ENCODE peak calls at places on chromosomes 6 and 20, in ten cellular contexts. B is H1, V is right cardiac atrium, H is GM23248, F is psoas muscle, Y is astrocyte, D is left ventricle myocardium inferior, M is IMR-90, K is prostate gland, P is ovary. C is an unnamed sample. For H3K27me3, the result is how much of the 10 kb centered on the place peaks cover.

GRCh38 chr20:50354690-50355592 is 155.2 kb upstream of the PTPN1 start:
- DNase-seq in B (no peak), V (no peak), H (no peak), F (no peak), Y (no peak), D (no peak), M (no peak), K (no peak), P (no peak), C (peak)

GRCh38 chr6:42423244-42423643 is 28.5 kb downstream of the TRERF1 start:
- DNase-seq in B (no peak), V (no peak), H (no peak), F (no peak), Y (no peak), D (no peak), M (no peak), K (no peak), P (no peak), C (no peak)

GRCh38 chr6:7258231-7258763 is 54.7 kb downstream of the SSR1 start:
- DNase-seq in B (no peak), V (peak), H (no peak), F (no peak), Y (no peak), D (no peak), M (no peak), K (no peak), P (no peak), C (peak)

GRCh38 chr20:32560989-32561830 is 23.9 kb downstream of the NOL4L start:
- DNase-seq in B (peak), V (no peak), H (peak), F (no peak), Y (no peak), D (no peak), M (no peak), K (no peak), P (no peak), C (no peak)

GRCh38 chr20:48697845-48698491 is 129.8 kb downstream of the PREX1 start:
- DNase-seq in B (no peak), V (peak), H (peak), F (peak), Y (peak), D (peak), M (peak), K (peak), P (peak), C (peak)

GRCh38 chr6:34573567-34574183 is 17.5 kb upstream of the SPDEF start:
- DNase-seq in B (no peak), V (peak), H (no peak), F (peak), Y (no peak), D (no peak), M (no peak), K (no peak), P (no peak), C (no peak)

GRCh38 chr20:3744806-3745685 is 12.6 kb downstream of the HSPA12B start:
- DNase-seq in B (peak), V (peak), H (peak), F (peak), Y (peak), D (peak), M (no peak), K (no peak), P (peak), C (peak)

GRCh38 chr20:33076662-33077398 is 2.6 kb upstream of the BPIFB4 start:
- DNase-seq in B (no peak), V (no peak), H (peak), F (no peak), Y (no peak), D (no peak), M (no peak), K (no peak), P (no peak), C (no peak)

GRCh38 chr6:139568956-139569538 is 194.6 kb upstream of the CITED2 start:
- DNase-seq in B (no peak), V (no peak), H (peak), F (no peak), Y (peak), D (no peak), M (peak), K (no peak), P (no peak), C (no peak)

GRCh38 chr6:116059713-116060571 is 749 bp downstream of the FRK start:
- DNase-seq in B (no peak), V (no peak), H (peak), F (no peak), Y (peak), D (no peak), M (no peak), K (peak), P (no peak), C (no peak)

GRCh38 chr6:3022765-3023662 is 23.3 kb downstream of the NQO2 start:
- DNase-seq in B (no peak), V (peak), H (peak), F (no peak), Y (no peak), D (no peak), M (no peak), K (no peak), P (no peak), C (no peak)

GRCh38 chr6:14401181-14401745 is 283.7 kb downstream of the CD83 start:
- DNase-seq in B (no peak), V (no peak), H (no peak), F (no peak), Y (no peak), D (no peak), M (no peak), K (no peak), P (no peak), C (no peak)

GRCh38 chr6:27786048-27786447 is 126.1 kb downstream of the OR2B2 start:
- DNase-seq in B (no peak), V (no peak), H (no peak), F (no peak), Y (no peak), D (no peak), M (no peak), K (no peak), P (no peak), C (no peak)

GRCh38 chr20:1185781-1186334 is 1.1 kb upstream of the TMEM74B start:
- DNase-seq in B (peak), V (peak), H (peak), F (no peak), Y (peak), D (peak), M (peak), K (peak), P (no peak), C (no peak)

GRCh38 chr6:37820713-37821069 is 1.2 kb downstream of the ZFAND3 start:
- DNase-seq in B (no peak), V (no peak), H (peak), F (no peak), Y (no peak), D (no peak), M (no peak), K (no peak), P (no peak), C (no peak)

GRCh38 chr6:44064089-44064947 is 62.9 kb downstream of the MRPL14 start:
- DNase-seq in B (no peak), V (peak), H (peak), F (no peak), Y (peak), D (peak), M (peak), K (no peak), P (no peak), C (peak)

GRCh38 chr6:43973351-43973750 is 153.9 kb downstream of the MRPL14 start:
- DNase-seq in B (no peak), V (no peak), H (peak), F (no peak), Y (no peak), D (no peak), M (no peak), K (peak), P (no peak), C (no peak)

GRCh38 chr6:161048636-161049035 is 57.1 kb downstream of the MAP3K4 start:
- DNase-seq in B (no peak), V (no peak), H (peak), F (no peak), Y (peak), D (no peak), M (peak), K (no peak), P (no peak), C (no peak)

GRCh38 chr20:51610761-51611624 is 68.5 kb upstream of the NFATC2 start:
- DNase-seq in B (no peak), V (no peak), H (no peak), F (no peak), Y (no peak), D (no peak), M (no peak), K (no peak), P (no peak), C (no peak)

GRCh38 chr20:32582659-32583580 is 2.2 kb downstream of the NOL4L start:
- DNase-seq in B (peak), V (peak), H (peak), F (no peak), Y (no peak), D (peak), M (no peak), K (no peak), P (peak), C (no peak)

GRCh38 chr6:119174879-119175817 is 96.7 kb upstream of the FAM184A start:
- DNase-seq in B (no peak), V (no peak), H (peak), F (no peak), Y (peak), D (no peak), M (peak), K (no peak), P (no peak), C (no peak)

GRCh38 chr6:31037692-31038091 is 27.4 kb downstream of the MUC22 start:
- DNase-seq in B (no peak), V (no peak), H (peak), F (no peak), Y (peak), D (no peak), M (peak), K (no peak), P (no peak), C (no peak)

GRCh38 chr20:35318502-35319157 is 26.4 kb upstream of the FAM83C start:
- DNase-seq in B (no peak), V (no peak), H (peak), F (no peak), Y (peak), D (no peak), M (peak), K (peak), P (no peak), C (no peak)

GRCh38 chr6:24581084-24581669 is 64.8 kb downstream of the KIAA0319 start:
- DNase-seq in B (peak), V (peak), H (peak), F (peak), Y (peak), D (peak), M (peak), K (peak), P (peak), C (peak)

GRCh38 chr20:1087311-1087710 is 31.1 kb upstream of the PSMF1 start:
- DNase-seq in B (no peak), V (no peak), H (no peak), F (no peak), Y (no peak), D (no peak), M (no peak), K (no peak), P (no peak), C (no peak)

GRCh38 chr6:4369616-4370015 is 234.2 kb upstream of the ECI2 start:
- DNase-seq in B (no peak), V (no peak), H (peak), F (no peak), Y (peak), D (no peak), M (peak), K (no peak), P (no peak), C (no peak)

GRCh38 chr6:168908166-168908565 is 345.5 kb downstream of the THBS2 start:
- DNase-seq in B (no peak), V (no peak), H (peak), F (no peak), Y (peak), D (no peak), M (peak), K (no peak), P (no peak), C (no peak)

GRCh38 chr6:136656121-136656520 is 105.9 kb upstream of the MAP7 start:
- DNase-seq in B (no peak), V (no peak), H (no peak), F (no peak), Y (peak), D (no peak), M (no peak), K (no peak), P (no peak), C (no peak)

GRCh38 chr6:134145786-134146185 is 93.4 kb upstream of the SLC2A12 start:
- DNase-seq in B (no peak), V (no peak), H (peak), F (no peak), Y (peak), D (no peak), M (peak), K (no peak), P (no peak), C (no peak)

GRCh38 chr6:130223508-130223907 is 757 bp upstream of the SAMD3 start:
- DNase-seq in B (no peak), V (no peak), H (no peak), F (no peak), Y (no peak), D (no peak), M (no peak), K (no peak), P (no peak), C (no peak)

GRCh38 chr6:121759370-121759769 is 323.9 kb downstream of the GJA1 start:
- DNase-seq in B (no peak), V (no peak), H (no peak), F (no peak), Y (no peak), D (no peak), M (no peak), K (no peak), P (no peak), C (no peak)

GRCh38 chr6:74953708-74954107 is 252.1 kb downstream of the COL12A1 start:
- DNase-seq in B (no peak), V (no peak), H (no peak), F (no peak), Y (no peak), D (no peak), M (no peak), K (no peak), P (no peak), C (no peak)

GRCh38 chr6:7267071-7267470 is 45.9 kb downstream of the SSR1 start:
- DNase-seq in B (peak), V (no peak), H (no peak), F (no peak), Y (no peak), D (no peak), M (no peak), K (no peak), P (no peak), C (peak)

GRCh38 chr6:142885182-142885867 is 59.7 kb downstream of the HIVEP2 start:
- DNase-seq in B (no peak), V (no peak), H (peak), F (no peak), Y (peak), D (no peak), M (peak), K (peak), P (peak), C (no peak)

DNA sequence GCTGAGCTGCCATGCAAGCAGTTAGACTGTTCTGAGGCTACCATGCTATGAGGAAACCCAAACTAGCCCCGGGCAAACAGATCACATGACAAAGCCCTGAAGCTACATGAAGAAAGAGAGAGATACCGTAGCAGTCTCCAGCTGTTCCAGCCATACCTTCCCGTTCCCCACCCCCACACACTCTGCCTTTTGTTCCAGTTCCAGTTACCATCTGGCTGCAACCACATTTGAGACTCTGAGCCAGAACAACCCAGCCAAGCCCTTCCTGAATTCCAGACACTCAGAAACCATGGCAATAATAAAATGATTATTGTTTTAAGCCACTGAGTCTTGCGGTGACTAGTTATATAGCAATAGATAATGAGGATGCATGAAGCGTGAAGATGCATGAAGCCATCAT is 28.3 kb downstream of the RIN2 start:
- DNase-seq in B (no peak), V (peak), H (peak), F (no peak), Y (peak), D (peak), M (peak), K (no peak), P (no peak), C (peak)
- H3K27me3 ChIP-seq in B (under half), V (under half), H (under half), F (under half), Y (under half), D (under half), M (under half), K (under half), P (under half), C (under half)

GRCh38 chr20:57589728-57590484 is 29.0 kb downstream of the PCK1 start:
- DNase-seq in B (no peak), V (no peak), H (no peak), F (no peak), Y (no peak), D (no peak), M (no peak), K (no peak), P (no peak), C (peak)
- H3K27me3 ChIP-seq in B (under half), V (under half), H (under half), F (under half), Y (under half), D (half or more), M (under half), K (under half), P (under half), C (under half)

DNA sequence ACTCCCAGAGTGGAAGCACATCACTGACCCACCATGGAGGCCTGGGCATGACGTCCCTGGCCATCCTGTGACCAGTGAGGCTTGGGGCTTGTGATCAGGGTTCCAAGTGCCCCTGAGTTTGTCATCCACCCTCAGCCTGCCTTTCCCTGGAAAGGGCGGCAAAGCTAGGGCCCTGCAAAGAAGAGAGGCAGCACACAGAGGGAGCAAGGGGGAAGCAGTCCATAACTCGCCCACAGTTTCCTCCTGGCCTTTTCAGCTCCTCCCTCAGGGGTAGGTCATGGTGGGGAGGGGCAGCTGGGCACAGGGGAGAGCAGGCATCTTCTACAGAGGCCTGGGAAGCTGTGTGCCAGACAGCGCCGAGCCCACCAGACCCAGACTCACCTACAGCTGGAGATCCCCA is at the start of gene NCR2:
- DNase-seq in B (no peak), V (no peak), H (no peak), F (no peak), Y (no peak), D (no peak), M (no peak), K (no peak), P (no peak), C (no peak)
- H3K27me3 ChIP-seq in B (under half), V (under half), H (under half), F (under half), Y (under half), D (half or more), M (under half), K (under half), P (under half), C (under half)

DNA sequence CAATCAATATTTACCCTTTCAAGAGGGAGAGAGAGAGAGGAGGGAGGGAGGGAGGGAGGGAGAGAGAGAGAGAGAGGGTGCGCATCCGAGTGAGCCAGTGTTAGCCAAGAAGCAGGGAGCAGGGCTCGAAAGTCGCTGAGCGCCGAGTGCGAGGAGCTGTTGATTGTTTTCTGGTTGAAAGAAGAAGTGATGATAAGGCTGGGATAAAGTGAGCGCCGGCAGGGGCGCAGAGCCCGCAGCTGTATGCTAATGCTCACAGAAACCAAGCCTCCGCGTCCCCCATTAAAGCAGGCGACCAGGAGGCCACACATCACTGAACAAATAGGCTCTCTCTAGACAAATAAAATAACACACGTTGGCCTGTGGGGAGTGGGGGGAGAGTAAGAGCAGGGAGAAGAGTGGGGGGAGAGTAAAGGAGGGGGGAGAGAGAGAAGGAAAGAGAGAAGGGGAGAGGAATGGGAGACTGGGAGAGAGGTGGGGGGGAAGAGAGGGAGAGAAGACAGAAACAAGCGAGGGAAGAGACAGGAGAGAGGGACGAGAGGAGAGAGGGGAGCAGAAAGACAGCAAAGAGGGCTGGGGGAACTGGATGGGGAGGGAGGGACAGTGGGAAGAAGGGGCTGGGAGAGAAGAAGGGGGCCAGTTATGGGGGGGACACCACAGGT is 5.0 kb upstream of the INSM1 start:
- DNase-seq in B (peak), V (no peak), H (peak), F (no peak), Y (no peak), D (no peak), M (no peak), K (no peak), P (no peak), C (no peak)
- H3K27me3 ChIP-seq in B (under half), V (under half), H (half or more), F (half or more), Y (half or more), D (half or more), M (half or more), K (under half), P (under half), C (half or more)

GRCh38 chr20:23251779-23252178 is 98.8 kb upstream of the NXT1 start:
- DNase-seq in B (no peak), V (no peak), H (no peak), F (no peak), Y (no peak), D (no peak), M (no peak), K (no peak), P (no peak), C (no peak)
- H3K27me3 ChIP-seq in B (under half), V (under half), H (under half), F (under half), Y (under half), D (under half), M (under half), K (under half), P (under half), C (under half)